ENCODE peak calls at places on chromosome 20, in seven cellular contexts. F is B cell, M is OCI-LY7, C is GM13976, Q is AG10803, J is activated B cell treated with CpG ODN at 0.5 μM for 24 hours, I is fibroblast of pulmonary artery. L is an unnamed sample.
A peak's percentile ranks its signal among the peaks of the same experiment; 100 is the strongest.

GRCh38 chr20:12394786-12395185 is 477.1 kb downstream of the BTBD3 start:
- DNase-seq in M (no peak), Q (no peak), C (no peak), J (no peak), F (no peak), I (peak; percentile 21), L (no peak)

GRCh38 chr20:4835244-4836177 is 113.8 kb downstream of the PRND start:
- DNase-seq in J (no peak), M (no peak), F (no peak), I (peak; percentile 86), Q (peak; percentile 58), C (no peak), L (no peak)

GRCh38 chr20:3739926-3740599 is 7.6 kb downstream of the HSPA12B start:
- DNase-seq in I (no peak), F (no peak), M (no peak), Q (no peak), C (no peak), J (no peak), L (no peak)

GRCh38 chr20:51193066-51193772 is 170.3 kb upstream of the KCNG1 start:
- DNase-seq in F (no peak), Q (peak; percentile 4), C (no peak), M (no peak), I (peak; percentile 43), J (no peak), L (no peak)

GRCh38 chr20:40638414-40638813 is 50.6 kb downstream of the MAFB start:
- DNase-seq in F (no peak), I (no peak), J (no peak), Q (no peak), M (no peak), C (no peak), L (no peak)

GRCh38 chr20:49610701-49611538 is 43.0 kb upstream of the PTGIS start:
- DNase-seq in C (peak; percentile 91), J (peak; percentile 81), I (peak; percentile 59), Q (no peak), F (peak; percentile 87), M (peak; percentile 90), L (peak; percentile 79)

GRCh38 chr20:48648482-48649051 is 179.2 kb downstream of the PREX1 start:
- DNase-seq in Q (no peak), F (no peak), I (no peak), M (no peak), C (no peak), J (no peak), L (no peak)

GRCh38 chr20:61516398-61517208 is 264.5 kb downstream of the CDH4 start:
- DNase-seq in J (no peak), F (no peak), I (no peak), Q (peak; percentile 44), M (no peak), C (no peak), L (no peak)

GRCh38 chr20:56626367-56627121 is 2.6 kb upstream of the TFAP2C start:
- DNase-seq in M (no peak), Q (peak; percentile 36), J (no peak), I (no peak), F (no peak), C (peak; percentile 52), L (no peak)

GRCh38 chr20:38628580-38629470 is 27.2 kb downstream of the ARHGAP40 start:
- DNase-seq in M (no peak), I (no peak), Q (no peak), C (no peak), F (no peak), J (no peak), L (no peak)

GRCh38 chr20:24657211-24657610 is 187.8 kb downstream of the SYNDIG1 start:
- DNase-seq in C (no peak), J (no peak), F (no peak), Q (no peak), M (no peak), I (peak; percentile 22), L (no peak)

GRCh38 chr20:41361757-41362747 is 4.6 kb downstream of the EMILIN3 start:
- DNase-seq in M (no peak), I (no peak), J (no peak), C (no peak), Q (no peak), F (no peak), L (no peak)

GRCh38 chr20:4795394-4795793 is 73.7 kb downstream of the PRND start:
- DNase-seq in I (peak; percentile 70), C (peak; percentile 58), M (no peak), F (no peak), Q (peak; percentile 56), J (no peak), L (no peak)

GRCh38 chr20:21936261-21936660 is 230.8 kb downstream of the PAX1 start:
- DNase-seq in C (no peak), J (no peak), M (no peak), I (no peak), Q (no peak), F (no peak), L (no peak)

GRCh38 chr20:17436664-17437063 is 94.5 kb downstream of the BFSP1 start:
- DNase-seq in I (no peak), Q (no peak), F (no peak), J (no peak), C (no peak), M (no peak), L (no peak)

GRCh38 chr20:36645998-36646397 is at the start of gene SLA2:
- DNase-seq in F (peak; percentile 63), I (no peak), Q (no peak), M (peak; percentile 56), C (peak; percentile 70), J (no peak), L (peak; percentile 70)

GRCh38 chr20:35866446-35867202 is 87.7 kb downstream of the SCAND1 start:
- DNase-seq in I (peak; percentile 40), J (no peak), Q (peak; percentile 82), C (no peak), M (no peak), F (no peak), L (no peak)

DNA sequence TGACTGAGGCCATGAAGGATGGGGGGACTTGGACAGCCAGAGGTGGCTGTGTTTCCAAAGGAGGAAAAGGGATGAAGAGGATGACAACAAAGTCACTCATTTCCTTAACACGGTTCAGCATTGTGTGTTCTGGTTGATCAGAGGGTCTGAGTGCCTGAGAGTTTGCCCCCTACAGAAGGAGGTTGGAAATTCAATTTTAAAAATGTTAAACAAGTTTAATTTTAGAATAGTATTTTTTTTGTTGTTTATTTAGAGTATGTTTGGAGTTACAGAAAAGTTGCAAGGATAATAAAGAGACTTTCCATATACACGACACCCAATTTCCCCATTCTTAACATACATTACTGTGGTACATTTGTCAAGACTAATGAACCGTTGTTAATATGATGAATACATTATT is 10.3 kb upstream of the VAPB start:
- DNase-seq in F (no peak), I (no peak), Q (no peak), C (no peak), J (no peak), M (no peak), L (no peak)
- TF ChIP-seq CTCF in F (peak; percentile 21), I (peak; percentile 12), Q (peak; percentile 20), C (no peak), J (no peak), M (peak; percentile 53), L (no peak)

DNA sequence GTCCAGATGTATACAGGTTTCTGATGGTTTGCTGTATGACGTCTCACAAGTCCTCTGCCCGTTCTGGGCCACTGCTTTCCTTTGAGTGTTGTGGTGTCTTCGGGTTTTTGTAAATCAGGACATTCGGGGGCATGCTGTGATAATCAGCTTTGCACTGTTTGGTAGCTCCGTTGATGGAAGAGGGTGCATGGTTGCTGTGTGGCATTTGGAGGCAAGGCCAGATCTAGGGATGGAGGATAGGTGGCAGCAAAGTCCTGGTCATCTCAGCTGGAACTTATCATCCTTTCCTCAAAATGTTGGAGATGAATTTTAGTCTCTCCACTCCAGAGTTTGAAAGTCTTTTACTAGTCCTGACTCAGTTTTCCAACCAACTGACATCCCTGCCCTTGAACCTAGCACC is 91.0 kb downstream of the SCP2D1 start:
- DNase-seq in F (no peak), C (no peak), M (no peak), J (no peak), Q (peak; percentile 2), I (no peak), L (no peak)
- TF ChIP-seq CTCF in F (no peak), C (peak; percentile 21), M (peak; percentile 37), J (no peak), Q (peak; percentile 30), I (no peak), L (no peak)

GRCh38 chr20:58028123-58028522 is 200.3 kb downstream of the ANKRD60 start:
- DNase-seq in Q (no peak), F (no peak), C (no peak), I (no peak), J (no peak), M (no peak), L (no peak)
- TF ChIP-seq CTCF in Q (no peak), F (no peak), C (no peak), I (no peak), J (no peak), M (peak; percentile 45), L (no peak)

GRCh38 chr20:22944062-22944461 is 91.0 kb upstream of the SSTR4 start:
- DNase-seq in Q (no peak), C (no peak), F (no peak), I (peak; percentile 36), J (no peak), M (no peak), L (no peak)

GRCh38 chr20:22944936-22945335 is 90.2 kb upstream of the SSTR4 start:
- DNase-seq in F (no peak), I (no peak), M (no peak), J (no peak), C (no peak), Q (no peak), L (no peak)

GRCh38 chr20:22940350-22940749 is 94.8 kb upstream of the SSTR4 start:
- DNase-seq in Q (no peak), C (no peak), J (no peak), F (no peak), M (no peak), I (no peak), L (no peak)

GRCh38 chr20:22941550-22941949 is 93.6 kb upstream of the SSTR4 start:
- DNase-seq in I (no peak), C (no peak), Q (no peak), F (no peak), M (no peak), J (no peak), L (no peak)

GRCh38 chr20:22942742-22943141 is 92.4 kb upstream of the SSTR4 start:
- DNase-seq in C (no peak), I (no peak), F (no peak), J (no peak), M (no peak), Q (no peak), L (no peak)
- TF ChIP-seq CTCF in C (no peak), I (no peak), F (no peak), J (no peak), M (no peak), Q (no peak), L (no peak)